ENCODE peak calls at places on chromosomes 6 and 20, in five cellular contexts. B is GM23338, F is mucosa of descending colon, S is HepG2, V is heart left ventricle. A is an unnamed sample. For H3K36me3, the result is how much of the 10 kb centered on the place peaks cover.

GRCh38 chr20:54624701-54625472 is 149.5 kb downstream of the DOK5 start:
- ATAC-seq in B (no peak), F (no peak), S (no peak), V (peak), A (no peak)

GRCh38 chr20:2285193-2285592 is 10.6 kb upstream of the TGM3 start:
- ATAC-seq in B (no peak), F (peak), S (no peak), V (no peak), A (no peak)

GRCh38 chr20:59772931-59773913 is 160.2 kb downstream of the SYCP2 start:
- ATAC-seq in B (no peak), F (peak), S (no peak), V (no peak), A (no peak)

GRCh38 chr6:90103056-90103793 is 193.4 kb downstream of the BACH2 start:
- ATAC-seq in B (no peak), F (peak), S (no peak), V (no peak), A (no peak)

GRCh38 chr6:128598561-128598960 is 78.2 kb upstream of the PTPRK start:
- ATAC-seq in B (no peak), F (no peak), S (no peak), V (no peak), A (no peak)

GRCh38 chr20:11810316-11811130 is 107.2 kb upstream of the BTBD3 start:
- ATAC-seq in B (no peak), F (no peak), S (no peak), V (no peak), A (no peak)

GRCh38 chr20:44174996-44175766 is 11.8 kb downstream of the JPH2 start:
- ATAC-seq in B (no peak), F (no peak), S (no peak), V (peak), A (no peak)

GRCh38 chr20:62096421-62097380 is 25.6 kb upstream of the LSM14B start:
- ATAC-seq in B (no peak), F (no peak), S (peak), V (no peak), A (no peak)

GRCh38 chr20:50722466-50723155 is 8.8 kb upstream of the PARD6B start:
- ATAC-seq in B (no peak), F (no peak), S (no peak), V (no peak), A (no peak)

GRCh38 chr6:109060585-109060984 is 34.1 kb downstream of the SESN1 start:
- ATAC-seq in B (no peak), F (no peak), S (no peak), V (no peak), A (no peak)

GRCh38 chr6:11397622-11398450 is 139.7 kb upstream of the TMEM170B start:
- ATAC-seq in B (no peak), F (no peak), S (no peak), V (no peak), A (no peak)

GRCh38 chr20:33820362-33820761 is 9.2 kb downstream of the CHMP4B start:
- ATAC-seq in B (no peak), F (no peak), S (no peak), V (peak), A (no peak)

GRCh38 chr6:25302677-25303128 is 23.5 kb downstream of the CARMIL1 start:
- ATAC-seq in B (peak), F (peak), S (peak), V (peak), A (peak)

GRCh38 chr6:9064156-9064555 is 628.8 kb upstream of the SLC35B3 start:
- ATAC-seq in B (no peak), F (no peak), S (no peak), V (no peak), A (no peak)
- H3K36me3 ChIP-seq in B (under half), F (under half), S (under half), V (under half), A (under half)

GRCh38 chr6:166501246-166501645 is 85.2 kb downstream of the RAMACL start:
- ATAC-seq in B (no peak), F (no peak), S (no peak), V (no peak), A (no peak)
- H3K36me3 ChIP-seq in B (under half), F (under half), S (under half), V (under half), A (half or more)

DNA sequence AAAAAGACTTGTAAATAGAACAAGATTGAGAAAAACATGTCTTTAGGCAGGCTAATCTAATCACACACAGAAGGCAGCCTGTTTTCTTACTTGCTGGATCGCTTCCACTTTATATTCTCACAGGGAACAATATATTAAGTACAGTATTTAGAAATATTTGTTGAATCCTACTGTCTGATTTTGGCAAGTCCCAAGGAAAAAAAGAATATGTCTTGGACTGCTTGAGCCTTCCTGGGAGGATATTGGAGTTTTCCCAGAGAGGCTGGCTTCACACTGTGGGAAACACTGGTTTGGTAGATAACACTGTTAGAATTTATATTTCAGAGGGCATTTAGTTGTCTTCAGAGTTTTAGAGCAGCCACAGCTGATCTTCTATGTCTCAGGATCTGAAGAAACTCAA is 229.7 kb downstream of the PRL start:
- ATAC-seq in B (no peak), F (no peak), S (no peak), V (peak), A (no peak)
- H3K36me3 ChIP-seq in B (under half), F (under half), S (under half), V (under half), A (under half)

GRCh38 chr20:41716436-41716835 is 98.3 kb upstream of the CHD6 start:
- ATAC-seq in B (no peak), F (no peak), S (no peak), V (no peak), A (no peak)
- H3K36me3 ChIP-seq in B (under half), F (under half), S (under half), V (under half), A (under half)

A was measured in gastroesophageal sphincter.